ENCODE peak calls at places on chromosome 15, in four cellular contexts. W is activated T-cell treated with anti-CD3 and anti-CD28 coated beads for 1 hour, Q is SHP77 treated with DMSO at 0.1 percent for 48 hours, M is endothelial cell. S is an unnamed sample.

GRCh38 chr15:74610302-74610951 is 5.2 kb upstream of the CLK3 start:
- DNase-seq in W (no peak), Q (no peak), M (peak), S (no peak)

GRCh38 chr15:90436952-90437351 is 48.9 kb downstream of the IQGAP1 start:
- DNase-seq in W (no peak), Q (no peak), M (no peak), S (no peak)

GRCh38 chr15:39587291-39587909 is 6.5 kb downstream of the THBS1 start:
- DNase-seq in W (no peak), Q (no peak), M (no peak), S (no peak)

GRCh38 chr15:81303241-81304225 is 20.4 kb downstream of the STARD5 start:
- DNase-seq in W (no peak), Q (no peak), M (no peak), S (no peak)

GRCh38 chr15:39589815-39590644 is 9.2 kb downstream of the THBS1 start:
- DNase-seq in W (no peak), Q (no peak), M (no peak), S (no peak)

GRCh38 chr15:62647195-62647865 is 395.2 kb upstream of the TPM1 start:
- DNase-seq in W (no peak), Q (no peak), M (no peak), S (no peak)

GRCh38 chr15:86935841-86936240 is 856.2 kb downstream of the AGBL1 start:
- DNase-seq in W (no peak), Q (no peak), M (no peak), S (no peak)

GRCh38 chr15:51758645-51759044 is 7.2 kb downstream of the TMOD2 start:
- DNase-seq in W (no peak), Q (no peak), M (no peak), S (no peak)

GRCh38 chr15:67839358-67839928 is 402 bp downstream of the RNU6-1 start:
- DNase-seq in W (no peak), Q (peak), M (no peak), S (peak)

GRCh38 chr15:70259030-70259424 is 161.3 kb upstream of the TLE3 start:
- DNase-seq in W (peak), Q (peak), M (no peak), S (no peak)

GRCh38 chr15:83992356-83993031 is 243.1 kb upstream of the GOLGA6L4 start:
- DNase-seq in W (no peak), Q (no peak), M (no peak), S (no peak)

GRCh38 chr15:92492556-92492955 is 98.9 kb downstream of the ST8SIA2 start:
- DNase-seq in W (no peak), Q (no peak), M (no peak), S (no peak)

GRCh38 chr15:29278436-29279099 is 8.9 kb upstream of the NSMCE3 start:
- DNase-seq in W (no peak), Q (no peak), M (no peak), S (no peak)

GRCh38 chr15:98143116-98143515 is 182.6 kb downstream of the ARRDC4 start:
- DNase-seq in W (no peak), Q (no peak), M (no peak), S (no peak)

GRCh38 chr15:66879968-66880367 is 177.9 kb downstream of the SMAD6 start:
- DNase-seq in W (no peak), Q (no peak), M (no peak), S (no peak)

GRCh38 chr15:84001037-84001436 is 234.5 kb upstream of the GOLGA6L4 start:
- DNase-seq in W (no peak), Q (no peak), M (no peak), S (no peak)

GRCh38 chr15:70566047-70566835 is 197.1 kb downstream of the UACA start:
- DNase-seq in W (no peak), Q (no peak), M (peak), S (no peak)

GRCh38 chr15:75639191-75639708 is 774 bp downstream of the IMP3 start:
- DNase-seq in W (no peak), Q (no peak), M (no peak), S (no peak)

GRCh38 chr15:45891766-45892165 is 256.9 kb downstream of the SQOR start:
- DNase-seq in W (no peak), Q (no peak), M (no peak), S (no peak)

GRCh38 chr15:82790321-82790720 is 15.5 kb downstream of the FSD2 start:
- DNase-seq in W (no peak), Q (no peak), M (no peak), S (no peak)